ENCODE peak calls at places on chromosome X, in four cellular contexts. Y, Q, Z and P are unnamed samples.

GRCh38 chrX:12950851-12951589 is 23.9 kb upstream of the TMSB4X start:
- DNase-seq in Y (peak), Q (peak), Z (no peak), P (no peak)

GRCh38 chrX:45187731-45188130 is 12.9 kb downstream of the DIPK2B start:
- DNase-seq in Y (no peak), Q (no peak), Z (no peak), P (no peak)

GRCh38 chrX:136725446-136726104 is 55.2 kb downstream of the ARHGEF6 start:
- DNase-seq in Y (no peak), Q (no peak), Z (peak), P (peak)

GRCh38 chrX:96563663-96564062 is 121.0 kb upstream of the DIAPH2 start:
- DNase-seq in Y (no peak), Q (no peak), Z (no peak), P (peak)

GRCh38 chrX:22969416-22969815 is 30.3 kb upstream of the DDX53 start:
- DNase-seq in Y (no peak), Q (no peak), Z (no peak), P (no peak)

GRCh38 chrX:148507413-148507812 is 7.0 kb downstream of the AFF2 start:
- DNase-seq in Y (no peak), Q (no peak), Z (no peak), P (no peak)

GRCh38 chrX:48516285-48516684 is 5.3 kb upstream of the EBP start:
- DNase-seq in Y (no peak), Q (no peak), Z (no peak), P (no peak)

GRCh38 chrX:154517101-154517781 is 1.2 kb upstream of the FAM3A start:
- DNase-seq in Y (no peak), Q (peak), Z (no peak), P (no peak)

GRCh38 chrX:110746014-110746413 is 49.6 kb downstream of the CHRDL1 start:
- DNase-seq in Y (no peak), Q (no peak), Z (no peak), P (no peak)

GRCh38 chrX:129825746-129826505 is 17.8 kb downstream of the ZDHHC9 start:
- DNase-seq in Y (no peak), Q (no peak), Z (no peak), P (no peak)

GRCh38 chrX:100411802-100412333 is 1.8 kb upstream of the PCDH19 start:
- DNase-seq in Y (no peak), Q (no peak), Z (no peak), P (no peak)

GRCh38 chrX:73859622-73860021 is 296.6 kb downstream of the CHIC1 start:
- DNase-seq in Y (no peak), Q (no peak), Z (no peak), P (no peak)

GRCh38 chrX:20487227-20487626 is 220.5 kb upstream of the RPS6KA3 start:
- DNase-seq in Y (no peak), Q (no peak), Z (no peak), P (no peak)

GRCh38 chrX:52563105-52563504 is 46.2 kb upstream of the XAGE1B start:
- DNase-seq in Y (no peak), Q (no peak), Z (no peak), P (no peak)

GRCh38 chrX:152907084-152907651 is 9.3 kb downstream of the ZNF185 start:
- DNase-seq in Y (no peak), Q (peak), Z (no peak), P (no peak)

GRCh38 chrX:118523920-118524319 is 28.3 kb downstream of the DOCK11 start:
- DNase-seq in Y (no peak), Q (no peak), Z (no peak), P (no peak)

GRCh38 chrX:39409246-39409917 is 608.1 kb downstream of the MID1IP1 start:
- DNase-seq in Y (no peak), Q (no peak), Z (no peak), P (no peak)

GRCh38 chrX:129678881-129679195 is 24.1 kb upstream of the APLN start:
- DNase-seq in Y (no peak), Q (no peak), Z (no peak), P (no peak)

GRCh38 chrX:70969635-70970481 is 39.0 kb upstream of the SLC7A3 start:
- DNase-seq in Y (no peak), Q (no peak), Z (no peak), P (no peak)

GRCh38 chrX:130877892-130878321 is 25.1 kb downstream of the ENOX2 start:
- DNase-seq in Y (no peak), Q (no peak), Z (no peak), P (no peak)

GRCh38 chrX:50747471-50747900 is 66.5 kb downstream of the SHROOM4 start:
- DNase-seq in Y (no peak), Q (peak), Z (no peak), P (peak)

GRCh38 chrX:136067097-136067496 is 80.2 kb upstream of the FHL1 start:
- DNase-seq in Y (no peak), Q (no peak), Z (no peak), P (no peak)

GRCh38 chrX:49838374-49838773 is 9.3 kb downstream of the PAGE4 start:
- DNase-seq in Y (no peak), Q (peak), Z (no peak), P (no peak)

GRCh38 chrX:71147496-71148277 is 3.0 kb downstream of the NLGN3 start:
- DNase-seq in Y (no peak), Q (no peak), Z (no peak), P (no peak)

GRCh38 chrX:56308726-56309125 is 76.6 kb downstream of the KLF8 start:
- DNase-seq in Y (no peak), Q (no peak), Z (no peak), P (no peak)

GRCh38 chrX:103488332-103488731 is 31.0 kb downstream of the RAB40A start:
- DNase-seq in Y (no peak), Q (peak), Z (no peak), P (no peak)
- TF ChIP-seq CTCF in Y (peak), Q (peak), Z (peak), P (peak)

GRCh38 chrX:81232218-81232617 is 30.3 kb downstream of the SH3BGRL start:
- DNase-seq in Y (no peak), Q (no peak), Z (no peak), P (no peak)
- H3K4me3 ChIP-seq in Y (no peak), Q (no peak), Z (no peak), P (no peak)

GRCh38 chrX:150587585-150588503 is 19.4 kb downstream of the MTM1 start:
- DNase-seq in Y (no peak), Q (no peak), Z (no peak), P (no peak)
- TF ChIP-seq CTCF in Y (peak), Q (peak), Z (peak), P (peak)

GRCh38 chrX:115330498-115331138 is 41.1 kb downstream of the LUZP4 start:
- DNase-seq in Y (no peak), Q (peak), Z (no peak), P (peak)
- H3K4me3 ChIP-seq in Y (no peak), Q (peak), Z (peak), P (no peak)

DNA sequence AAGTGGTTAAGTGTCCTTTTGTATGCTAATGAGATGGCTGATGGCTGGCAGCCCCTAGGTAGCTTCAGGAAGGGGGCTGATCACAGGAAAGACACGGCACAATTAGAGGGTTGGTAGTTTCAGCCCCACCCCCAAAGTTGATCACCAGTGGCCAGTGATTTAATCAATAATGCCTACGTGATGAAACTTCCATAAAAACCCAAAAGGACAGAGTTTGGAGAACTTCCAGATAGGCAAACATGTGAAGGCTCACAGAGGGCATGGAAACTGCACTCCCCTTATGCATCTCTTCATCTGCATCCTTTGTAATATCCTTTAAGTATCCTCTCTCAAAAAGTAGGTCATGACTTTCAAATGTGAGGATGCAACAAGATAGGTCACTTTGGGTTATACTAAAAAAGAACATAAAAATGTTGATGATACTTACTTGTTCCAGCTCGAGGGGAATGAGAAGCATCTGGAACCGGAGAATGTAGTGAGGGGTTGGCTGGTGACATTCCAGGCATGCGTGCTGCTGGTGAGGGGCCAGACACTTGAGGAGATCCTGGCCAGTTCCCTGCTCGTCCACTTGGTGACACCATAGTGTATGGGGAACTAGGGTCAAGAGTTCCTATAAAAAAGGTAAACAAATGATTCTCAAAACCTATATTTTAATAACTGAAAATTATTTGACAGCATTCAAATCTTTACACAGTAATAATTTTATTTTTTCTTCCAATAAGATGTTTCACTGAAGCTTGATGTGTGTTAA is 16.7 kb upstream of the CXorf38 start:
- DNase-seq in Y (no peak), Q (peak), Z (no peak), P (no peak)
- TF ChIP-seq CTCF in Y (peak), Q (peak), Z (no peak), P (peak)

GRCh38 chrX:40962793-40963407 is 122.3 kb upstream of the USP9X start:
- DNase-seq in Y (no peak), Q (no peak), Z (no peak), P (no peak)
- H3K4me3 ChIP-seq in Y (no peak), Q (no peak), Z (no peak), P (no peak)

DNA sequence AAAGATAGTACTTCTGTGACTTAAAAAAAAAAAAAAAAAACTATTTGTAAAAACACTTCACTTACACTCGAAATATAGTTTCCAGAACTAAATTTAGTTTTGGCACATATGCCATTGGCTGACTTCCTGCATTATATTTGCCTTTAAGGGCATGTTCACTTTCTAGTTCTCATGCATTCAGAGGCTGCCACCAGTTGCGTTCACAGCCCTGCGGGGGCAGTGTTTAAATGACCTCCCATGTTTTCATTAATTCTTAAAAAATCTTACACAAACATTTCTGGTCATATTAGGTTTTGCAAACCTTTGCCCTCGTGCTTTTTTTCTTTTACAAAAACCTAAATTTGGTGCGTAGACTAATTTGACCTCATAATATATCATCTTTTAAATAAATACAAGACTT is 12.5 kb upstream of the ARHGAP6 start:
- DNase-seq in Y (no peak), Q (peak), Z (no peak), P (no peak)
- TF ChIP-seq CTCF in Y (peak), Q (peak), Z (peak), P (peak)